ENCODE peak calls at places on chromosomes 3 and 15, in seven cellular contexts. O is A549, A is stomach, S is esophagus muscularis mucosa, I is GM12878, F is SK-N-SH, D is upper lobe of left lung. U is an unnamed sample.

GRCh38 chr3:95797081-95797480 is 1017.3 kb upstream of the EPHA6 start:
- DNase-seq in O (no peak), A (no peak), S (no peak), I (no peak), F (no peak), D (no peak), U (no peak)

GRCh38 chr15:52505141-52505540 is 23.5 kb downstream of the MYO5A start:
- DNase-seq in O (no peak), A (no peak), S (peak; percentile 64), I (no peak), F (no peak), D (no peak), U (no peak)

GRCh38 chr15:74723754-74724334 is 1.5 kb downstream of the CYP1A1 start:
- DNase-seq in O (peak; percentile 47), A (no peak), S (no peak), I (no peak), F (peak; percentile 85), D (no peak), U (no peak)

GRCh38 chr3:12229896-12230295 is 59.0 kb upstream of the PPARG start:
- DNase-seq in O (no peak), A (peak; percentile 85), S (no peak), I (no peak), F (no peak), D (no peak), U (no peak)

GRCh38 chr15:44087578-44088190 is 107.4 kb downstream of the FRMD5 start:
- DNase-seq in O (peak; percentile 58), A (no peak), S (no peak), I (no peak), F (no peak), D (no peak), U (no peak)

GRCh38 chr3:47429476-47430270 is 46.1 kb downstream of the SCAP start:
- DNase-seq in O (no peak), A (no peak), S (no peak), I (no peak), F (no peak), D (no peak), U (no peak)

GRCh38 chr3:68139897-68140296 is 485.5 kb upstream of the SUCLG2 start:
- DNase-seq in O (no peak), A (no peak), S (no peak), I (no peak), F (no peak), D (no peak), U (no peak)

GRCh38 chr3:48776854-48777253 is 59.8 kb upstream of the IP6K2 start:
- DNase-seq in O (no peak), A (no peak), S (no peak), I (no peak), F (no peak), D (no peak), U (no peak)

GRCh38 chr3:189123595-189124387 is 48.0 kb upstream of the TPRG1 start:
- DNase-seq in O (no peak), A (no peak), S (peak; percentile 29), I (no peak), F (peak; percentile 34), D (peak; percentile 32), U (no peak)

GRCh38 chr15:69697913-69698312 is 245.3 kb downstream of the RPLP1 start:
- DNase-seq in O (no peak), A (no peak), S (no peak), I (no peak), F (peak; percentile 30), D (no peak), U (peak; percentile 24)

GRCh38 chr15:47719730-47720129 is 2.4 kb downstream of the SEMA6D start:
- DNase-seq in O (no peak), A (no peak), S (no peak), I (no peak), F (no peak), D (no peak), U (no peak)

GRCh38 chr3:168085491-168086119 is 10.1 kb downstream of the GOLIM4 start:
- DNase-seq in O (no peak), A (no peak), S (no peak), I (peak; percentile 52), F (no peak), D (no peak), U (no peak)

GRCh38 chr3:184282941-184283340 is 7.1 kb downstream of the ECE2 start:
- DNase-seq in O (no peak), A (no peak), S (no peak), I (no peak), F (no peak), D (no peak), U (no peak)

GRCh38 chr3:195761503-195762248 is 40.9 kb downstream of the MUC20 start:
- DNase-seq in O (no peak), A (no peak), S (no peak), I (no peak), F (peak; percentile 63), D (peak; percentile 81), U (no peak)

DNA sequence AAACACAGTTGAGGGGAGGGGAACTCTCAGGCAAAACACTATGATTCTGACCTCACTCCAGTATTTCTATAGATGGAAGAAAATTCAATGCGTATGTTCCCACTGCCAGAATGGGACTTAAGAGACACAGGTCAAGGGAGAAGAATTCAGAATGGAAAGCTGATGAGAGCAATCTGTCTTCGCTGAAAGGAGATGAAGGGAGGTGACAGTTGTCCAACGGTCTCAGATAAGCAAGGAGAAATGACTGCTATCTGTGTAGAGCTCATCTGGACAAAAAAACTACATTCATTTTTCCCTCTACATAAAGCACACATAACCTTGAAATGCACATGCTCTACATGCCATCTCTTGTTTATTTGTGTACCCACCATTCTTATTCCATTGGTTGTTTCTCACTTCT is 405.1 kb downstream of the LSAMP start:
- DNase-seq in O (no peak), A (no peak), S (no peak), I (no peak), F (no peak), D (no peak), U (no peak)
- TF ChIP-seq EP300 in O (no peak), A (no peak), S (no peak), I (no peak), F (no peak), D (no peak), U (no peak)

DNA sequence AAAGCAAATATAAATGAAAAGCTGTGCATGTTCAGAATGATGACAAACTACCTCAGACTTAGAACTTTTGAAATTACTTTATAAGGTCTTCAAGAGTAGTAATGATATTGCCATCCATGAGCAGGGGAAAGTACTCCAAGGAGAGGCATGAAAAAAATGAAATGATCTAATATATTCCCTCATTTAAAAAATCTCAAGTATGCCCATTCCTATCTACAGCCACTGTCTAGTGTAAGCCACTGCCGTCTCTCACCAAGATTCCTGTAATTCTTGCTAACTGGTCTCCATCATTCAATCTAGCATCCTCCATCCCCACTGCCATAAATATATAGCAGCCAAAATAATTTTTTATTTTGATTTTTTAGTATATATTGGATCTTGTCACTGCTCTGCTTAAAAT is 258.8 kb downstream of the PLOD2 start:
- DNase-seq in O (no peak), A (no peak), S (no peak), I (no peak), F (no peak), D (no peak), U (no peak)
- TF ChIP-seq EP300 in O (no peak), A (no peak), S (no peak), I (no peak), F (no peak), D (no peak), U (no peak)

DNA sequence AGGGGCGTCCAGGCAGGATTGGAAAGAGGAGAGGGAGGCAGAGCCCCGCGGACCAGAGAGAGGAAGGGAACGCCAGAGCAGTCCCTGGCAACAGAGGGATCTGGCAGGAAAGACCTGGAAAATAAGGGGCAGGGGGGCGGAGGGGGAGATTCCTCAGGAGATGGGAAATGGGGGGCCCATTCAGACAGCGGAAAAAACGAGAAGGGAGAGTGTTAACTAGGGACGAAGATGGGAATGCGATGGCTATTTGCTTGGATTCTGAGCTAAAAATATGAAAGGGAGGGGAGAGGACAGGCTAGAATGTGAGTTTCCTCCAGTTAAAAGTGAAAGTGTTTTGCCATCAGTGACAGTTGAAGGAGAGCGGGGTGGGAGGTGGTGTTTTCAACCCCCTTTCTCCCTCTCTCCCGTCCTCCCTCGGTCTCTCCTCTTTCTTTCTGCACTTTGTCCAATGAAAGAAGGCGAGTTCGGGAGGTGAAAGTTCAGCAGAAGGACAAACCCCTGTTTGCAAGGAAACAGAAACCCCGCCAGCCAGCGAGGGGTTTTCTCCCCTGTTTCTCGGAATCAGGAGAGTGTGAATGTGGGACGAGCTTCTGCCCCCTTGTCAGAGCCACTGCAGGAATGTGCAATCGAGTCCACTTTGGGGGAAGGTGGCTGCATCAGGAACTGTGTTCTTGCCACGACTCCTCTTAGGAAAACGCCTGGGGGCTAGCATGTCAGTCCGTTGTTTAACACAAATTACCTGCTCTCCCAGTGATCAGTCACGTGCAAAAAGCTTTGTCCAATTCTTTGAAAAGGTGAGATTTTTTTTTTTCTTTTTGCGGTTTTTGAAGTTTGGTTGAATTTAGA is 911 bp upstream of the FOXP1 start:
- DNase-seq in O (peak; percentile 41), A (peak; percentile 31), S (peak; percentile 92), I (no peak), F (peak; percentile 41), D (no peak), U (peak; percentile 25)
- TF ChIP-seq EP300 in O (no peak), A (no peak), S (no peak), I (no peak), F (peak; percentile 2), D (no peak), U (no peak)

GRCh38 chr15:63052128-63052826 is 9.7 kb downstream of the TPM1 start:
- DNase-seq in O (no peak), A (no peak), S (no peak), I (no peak), F (no peak), D (no peak), U (no peak)

GRCh38 chr15:63049747-63050439 is 7.3 kb downstream of the TPM1 start:
- DNase-seq in O (peak; percentile 53), A (no peak), S (no peak), I (no peak), F (no peak), D (no peak), U (no peak)

GRCh38 chr15:63051701-63052066 is 9.1 kb downstream of the TPM1 start:
- DNase-seq in O (no peak), A (no peak), S (no peak), I (no peak), F (no peak), D (no peak), U (no peak)

GRCh38 chr15:63048986-63049665 is 6.6 kb downstream of the TPM1 start:
- DNase-seq in O (peak; percentile 85), A (peak; percentile 46), S (no peak), I (no peak), F (peak; percentile 48), D (peak; percentile 63), U (peak; percentile 58)

DNA sequence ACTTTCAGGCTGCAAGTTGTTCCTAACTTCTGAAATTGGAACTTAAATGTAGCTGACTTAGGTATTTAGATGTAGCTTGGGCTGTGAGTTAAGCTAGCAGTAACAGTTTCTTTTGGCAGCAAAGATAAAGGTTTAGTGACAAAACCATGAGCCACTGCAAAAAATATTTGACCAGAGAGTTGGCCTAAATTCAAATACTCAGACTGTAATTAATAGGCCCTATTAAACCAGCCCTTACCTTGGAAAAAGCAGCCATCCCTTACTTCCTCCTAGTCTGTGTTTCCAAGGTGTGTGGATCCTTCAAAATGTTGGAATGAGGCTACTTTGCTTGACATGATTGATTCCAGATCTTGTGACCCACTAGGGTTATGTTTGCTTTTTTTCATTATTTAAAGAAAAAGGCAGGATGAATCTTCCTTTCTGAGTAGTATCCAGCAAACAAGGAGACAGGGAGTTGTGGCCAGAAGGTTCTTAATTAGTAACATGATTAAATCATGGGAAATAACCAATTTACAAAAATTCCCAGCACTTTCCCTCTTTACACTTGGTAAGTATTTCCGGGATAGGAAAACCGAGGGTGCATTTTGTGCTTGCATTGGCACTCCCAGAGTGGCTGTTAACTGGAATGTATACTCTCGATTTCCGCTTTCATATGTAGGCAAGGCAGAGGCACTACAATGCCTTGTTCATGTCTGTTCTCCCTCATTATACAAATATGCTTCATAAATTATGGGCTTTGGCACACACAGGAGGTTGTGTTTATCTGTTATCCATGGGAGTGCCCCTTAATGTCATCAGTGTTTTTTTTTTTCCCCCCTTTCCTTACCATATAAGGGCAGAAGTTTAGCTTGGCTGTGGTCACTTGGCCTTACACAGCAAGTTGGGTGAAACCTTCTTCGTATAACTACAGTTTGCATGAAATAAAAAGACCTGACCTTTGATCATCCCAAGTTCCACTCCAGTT is 8.5 kb downstream of the TPM1 start:
- DNase-seq in O (peak; percentile 96), A (no peak), S (no peak), I (no peak), F (no peak), D (no peak), U (no peak)
- TF ChIP-seq EP300 in O (no peak), A (no peak), S (no peak), I (no peak), F (peak; percentile 68), D (no peak), U (peak; percentile 22)

U was measured in tibial nerve.